ENCODE peak calls at places on chromosomes 5 and 9, in four cellular contexts. E, F, X and Y are unnamed samples.

GRCh38 chr5:91052977-91053732 is 330.0 kb downstream of the ARRDC3 start:
- DNase-seq in E (no peak), F (no peak), X (no peak), Y (no peak)

GRCh38 chr9:5551771-5552170 is 41.4 kb downstream of the PDCD1LG2 start:
- DNase-seq in E (no peak), F (no peak), X (no peak), Y (no peak)

GRCh38 chr5:38347040-38347763 is 88.8 kb downstream of the EGFLAM start:
- DNase-seq in E (no peak), F (no peak), X (no peak), Y (no peak)

GRCh38 chr5:136012041-136012804 is 16.6 kb upstream of the TGFBI start:
- DNase-seq in E (no peak), F (no peak), X (peak; percentile 10), Y (no peak)

GRCh38 chr5:73892806-73893205 is 266.8 kb downstream of the ARHGEF28 start:
- DNase-seq in E (no peak), F (no peak), X (no peak), Y (no peak)

GRCh38 chr9:133044661-133045060 is 13.9 kb downstream of the GTF3C5 start:
- DNase-seq in E (no peak), F (no peak), X (no peak), Y (no peak)

GRCh38 chr9:5631021-5631420 is 2.1 kb downstream of the RIC1 start:
- DNase-seq in E (no peak), F (no peak), X (no peak), Y (no peak)

GRCh38 chr9:88400021-88400420 is 11.8 kb downstream of the SPIN1 start:
- DNase-seq in E (no peak), F (no peak), X (no peak), Y (no peak)

GRCh38 chr5:148639081-148639480 is 15.2 kb downstream of the HTR4 start:
- DNase-seq in E (peak; percentile 95), F (no peak), X (no peak), Y (no peak)

GRCh38 chr5:88515881-88516819 is 247.5 kb upstream of the TMEM161B start:
- DNase-seq in E (no peak), F (no peak), X (no peak), Y (no peak)

GRCh38 chr5:122095158-122095557 is 17.1 kb upstream of the LOX start:
- DNase-seq in E (no peak), F (no peak), X (no peak), Y (no peak)

GRCh38 chr9:137550958-137551655 is 572 bp upstream of the MRPL41 start:
- DNase-seq in E (peak; percentile 90), F (no peak), X (no peak), Y (peak; percentile 79)

DNA sequence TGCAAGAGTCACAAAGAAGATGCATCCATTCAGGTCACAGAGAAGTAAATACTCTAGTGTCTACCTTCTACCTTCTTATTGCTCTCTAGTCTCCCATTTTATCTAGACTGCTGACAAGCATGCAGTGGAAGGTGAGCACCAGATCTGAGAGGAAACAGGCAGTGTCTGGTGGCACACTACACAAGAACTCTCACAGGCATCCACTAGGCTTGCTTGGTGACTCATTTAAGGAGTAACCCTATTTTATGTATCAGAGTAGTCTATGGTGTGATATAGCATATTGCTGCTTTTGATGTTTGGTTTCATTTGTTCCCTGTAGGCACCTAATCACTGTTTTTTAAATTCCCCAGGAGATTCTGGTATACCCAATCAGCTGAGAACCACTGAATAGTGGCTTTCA is 1.6 kb upstream of the THBS4 start:
- DNase-seq in E (no peak), F (no peak), X (no peak), Y (no peak)
- TF ChIP-seq SPI1 in E (no peak), F (no peak), X (no peak), Y (no peak)

GRCh38 chr5:124806857-124807196 is 60.4 kb upstream of the ZNF608 start:
- DNase-seq in E (no peak), F (no peak), X (no peak), Y (no peak)
- TF ChIP-seq POLR2AphosphoS5 in E (no peak), F (no peak), X (no peak), Y (no peak)

DNA sequence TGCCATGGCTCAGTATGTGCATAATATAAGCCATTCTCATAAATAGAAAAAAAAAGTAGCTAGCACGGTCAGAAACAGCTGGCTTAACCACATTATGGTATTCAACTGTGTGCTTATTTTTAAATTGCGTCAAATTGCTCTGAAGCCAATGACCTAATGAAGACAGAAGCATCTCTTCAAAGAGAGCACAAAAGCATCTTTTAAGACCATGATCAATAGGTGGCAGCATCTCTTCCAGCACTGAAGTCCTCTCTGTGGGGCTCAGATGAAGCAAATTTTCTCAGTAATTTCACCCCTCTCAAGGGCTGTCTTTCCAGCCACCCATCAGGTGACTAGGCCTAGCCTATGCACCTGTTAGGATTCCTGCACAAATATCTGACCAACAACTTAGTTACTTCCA is 251.4 kb downstream of the GLIS3 start:
- DNase-seq in E (no peak), F (no peak), X (no peak), Y (no peak)
- TF ChIP-seq SPI1 in E (no peak), F (no peak), X (no peak), Y (no peak)

GRCh38 chr5:80266566-80266965 is 10.7 kb upstream of the SERINC5 start:
- DNase-seq in E (no peak), F (no peak), X (no peak), Y (no peak)

GRCh38 chr5:80269991-80270438 is 14.2 kb upstream of the SERINC5 start:
- DNase-seq in E (no peak), F (no peak), X (peak; percentile 10), Y (no peak)

DNA sequence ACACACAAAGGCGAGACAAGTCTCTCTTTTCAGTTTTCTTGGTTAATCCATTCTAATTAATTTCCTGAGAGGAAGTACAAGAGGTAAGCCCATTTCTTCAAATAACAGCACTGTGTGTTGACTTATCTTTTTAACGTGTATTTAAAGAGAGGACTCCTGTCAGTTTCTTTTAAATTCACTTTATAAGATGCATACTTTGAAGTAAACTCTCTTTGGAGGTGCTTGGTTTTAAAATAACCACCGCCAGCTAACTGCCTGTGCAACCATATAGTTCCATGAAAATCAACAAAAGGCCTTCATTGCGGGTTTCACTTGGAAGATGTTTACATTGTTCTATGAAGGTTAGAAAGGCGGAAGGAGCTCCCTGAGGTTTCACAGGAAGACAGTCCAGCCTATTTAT is 13.1 kb upstream of the SERINC5 start:
- DNase-seq in E (no peak), F (no peak), X (no peak), Y (no peak)
- TF ChIP-seq POLR2AphosphoS5 in E (no peak), F (no peak), X (no peak), Y (no peak)

GRCh38 chr5:133519191-133519590 is 93.2 kb downstream of the FSTL4 start:
- DNase-seq in E (no peak), F (no peak), X (no peak), Y (no peak)

GRCh38 chr5:133520062-133520461 is 92.3 kb downstream of the FSTL4 start:
- DNase-seq in E (no peak), F (no peak), X (peak; percentile 7), Y (no peak)

GRCh38 chr5:133523921-133524320 is 88.4 kb downstream of the FSTL4 start:
- DNase-seq in E (no peak), F (no peak), X (no peak), Y (no peak)

GRCh38 chr5:133523013-133523658 is 89.2 kb downstream of the FSTL4 start:
- DNase-seq in E (no peak), F (no peak), X (no peak), Y (no peak)

DNA sequence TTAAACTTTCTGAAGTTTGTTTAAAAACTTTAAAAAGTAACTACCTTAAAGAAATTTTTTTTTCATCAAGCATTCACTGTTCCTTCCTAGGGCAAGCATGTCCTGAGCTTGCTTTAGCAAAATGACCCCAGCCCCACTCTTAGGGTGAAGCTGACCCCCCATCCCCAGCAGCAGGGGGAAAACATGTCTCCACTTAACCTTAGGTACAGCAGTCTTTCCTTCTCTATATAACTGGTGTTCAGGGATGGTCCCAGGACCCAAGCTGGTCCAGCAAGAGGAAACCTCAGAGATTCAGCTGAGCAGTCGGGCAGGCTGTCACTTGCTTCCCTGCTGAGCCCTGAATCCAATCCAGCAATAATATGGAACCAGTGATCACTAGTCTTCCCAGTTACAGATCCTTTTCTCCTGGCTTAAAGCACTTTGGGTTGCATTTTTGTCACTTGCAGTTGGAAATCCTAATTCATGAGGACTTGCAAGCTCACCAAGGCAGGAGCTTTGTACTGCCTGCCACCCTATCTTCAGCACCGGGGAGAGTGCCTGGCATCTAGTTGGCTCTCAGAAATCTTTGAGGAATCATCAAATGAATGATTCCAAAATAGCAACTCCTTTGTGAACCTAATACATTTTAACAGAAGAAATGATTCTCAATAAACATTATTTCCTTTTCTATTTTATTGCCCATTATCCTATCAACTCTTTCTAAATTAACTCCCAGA is 91.2 kb downstream of the FSTL4 start:
- DNase-seq in E (no peak), F (no peak), X (no peak), Y (no peak)
- TF ChIP-seq SPI1 in E (no peak), F (no peak), X (no peak), Y (no peak)

GRCh38 chr5:132466453-132467291 is 23.9 kb downstream of the IRF1 start:
- DNase-seq in E (no peak), F (peak; percentile 94), X (peak; percentile 93), Y (no peak)
- TF ChIP-seq POLR2AphosphoS5 in E (no peak), F (no peak), X (peak; percentile 95), Y (no peak)

GRCh38 chr5:170311856-170312405 is 14.4 kb upstream of the LCP2 start:
- DNase-seq in E (no peak), F (no peak), X (no peak), Y (no peak)
- TF ChIP-seq SPI1 in E (no peak), F (no peak), X (no peak), Y (no peak)